ENCODE peak calls at places on chromosomes 1 and 21, in ten cellular contexts. One of them, this sample, is unnamed.
A peak's percentile ranks its signal among the peaks of the same experiment; 100 is the strongest.

GRCh38 chr21:28018741-28019669 is 973.7 kb downstream of the LTN1 start:
- DNase-seq in DND-41: peak; percentile 36
- DNase-seq in psoas muscle: peak; percentile 59
- DNase-seq in BE2C: peak; percentile 58
- DNase-seq in IMR-90: peak; percentile 5
- DNase-seq in tibial nerve: no peak
- DNase-seq in small intestine: peak; percentile 24
- DNase-seq in fibroblast of mammary gland: no peak
- DNase-seq in lower lobe of right lung: no peak
- DNase-seq in BJ: no peak
- DNase-seq in this sample: peak; percentile 64

GRCh38 chr1:234001817-234002216 is 97.3 kb downstream of the SLC35F3 start:
- DNase-seq in DND-41: no peak
- DNase-seq in psoas muscle: no peak
- DNase-seq in BE2C: no peak
- DNase-seq in IMR-90: no peak
- DNase-seq in tibial nerve: no peak
- DNase-seq in small intestine: no peak
- DNase-seq in fibroblast of mammary gland: no peak
- DNase-seq in lower lobe of right lung: no peak
- DNase-seq in BJ: no peak
- DNase-seq in this sample: no peak

GRCh38 chr1:983736-984475 is 2.0 kb upstream of the PERM1 start:
- DNase-seq in DND-41: peak; percentile 61
- DNase-seq in psoas muscle: peak; percentile 81
- DNase-seq in BE2C: peak; percentile 61
- DNase-seq in IMR-90: no peak
- DNase-seq in tibial nerve: no peak
- DNase-seq in small intestine: peak; percentile 20
- DNase-seq in fibroblast of mammary gland: no peak
- DNase-seq in lower lobe of right lung: no peak
- DNase-seq in BJ: no peak
- DNase-seq in this sample: peak; percentile 41

GRCh38 chr1:1230656-1231399 is 973 bp downstream of the SDF4 start:
- DNase-seq in DND-41: peak; percentile 41
- DNase-seq in psoas muscle: no peak
- DNase-seq in BE2C: no peak
- DNase-seq in IMR-90: peak; percentile 77
- DNase-seq in tibial nerve: no peak
- DNase-seq in small intestine: peak; percentile 94
- DNase-seq in fibroblast of mammary gland: peak; percentile 86
- DNase-seq in lower lobe of right lung: no peak
- DNase-seq in BJ: no peak
- DNase-seq in this sample: peak; percentile 60

GRCh38 chr1:30268923-30269666 is 454.3 kb downstream of the MATN1 start:
- DNase-seq in DND-41: no peak
- DNase-seq in psoas muscle: peak; percentile 26
- DNase-seq in BE2C: no peak
- DNase-seq in IMR-90: no peak
- DNase-seq in tibial nerve: no peak
- DNase-seq in small intestine: no peak
- DNase-seq in fibroblast of mammary gland: no peak
- DNase-seq in lower lobe of right lung: no peak
- DNase-seq in BJ: no peak
- DNase-seq in this sample: no peak

GRCh38 chr1:26692793-26693490 is 2.9 kb upstream of the ARID1A start:
- DNase-seq in DND-41: peak; percentile 98
- DNase-seq in psoas muscle: peak; percentile 96
- DNase-seq in BE2C: peak; percentile 86
- DNase-seq in IMR-90: peak; percentile 99
- DNase-seq in tibial nerve: peak; percentile 96
- DNase-seq in small intestine: peak; percentile 99
- DNase-seq in fibroblast of mammary gland: peak; percentile 98
- DNase-seq in lower lobe of right lung: peak; percentile 94
- DNase-seq in BJ: peak; percentile 89
- DNase-seq in this sample: peak; percentile 96

GRCh38 chr1:91806777-91807700 is 78.9 kb downstream of the TGFBR3 start:
- DNase-seq in DND-41: no peak
- DNase-seq in psoas muscle: no peak
- DNase-seq in BE2C: no peak
- DNase-seq in IMR-90: peak; percentile 30
- DNase-seq in tibial nerve: no peak
- DNase-seq in small intestine: no peak
- DNase-seq in fibroblast of mammary gland: peak; percentile 65
- DNase-seq in lower lobe of right lung: no peak
- DNase-seq in BJ: no peak
- DNase-seq in this sample: no peak

GRCh38 chr21:40671721-40672120 is 175.2 kb downstream of the DSCAM start:
- DNase-seq in DND-41: no peak
- DNase-seq in psoas muscle: no peak
- DNase-seq in BE2C: no peak
- DNase-seq in IMR-90: no peak
- DNase-seq in tibial nerve: no peak
- DNase-seq in small intestine: no peak
- DNase-seq in fibroblast of mammary gland: no peak
- DNase-seq in lower lobe of right lung: no peak
- DNase-seq in BJ: no peak
- DNase-seq in this sample: no peak

GRCh38 chr1:241136401-241136800 is 220.6 kb downstream of the RGS7 start:
- DNase-seq in DND-41: no peak
- DNase-seq in psoas muscle: no peak
- DNase-seq in BE2C: no peak
- DNase-seq in IMR-90: no peak
- DNase-seq in tibial nerve: no peak
- DNase-seq in small intestine: no peak
- DNase-seq in fibroblast of mammary gland: no peak
- DNase-seq in lower lobe of right lung: no peak
- DNase-seq in BJ: no peak
- DNase-seq in this sample: no peak

GRCh38 chr1:205077158-205077933 is 6.9 kb downstream of the TMEM81 start:
- DNase-seq in DND-41: no peak
- DNase-seq in psoas muscle: no peak
- DNase-seq in BE2C: no peak
- DNase-seq in IMR-90: no peak
- DNase-seq in tibial nerve: no peak
- DNase-seq in small intestine: no peak
- DNase-seq in fibroblast of mammary gland: no peak
- DNase-seq in lower lobe of right lung: no peak
- DNase-seq in BJ: no peak
- DNase-seq in this sample: no peak

GRCh38 chr21:38984568-38984967 is 178.8 kb downstream of the ETS2 start:
- DNase-seq in DND-41: peak; percentile 80
- DNase-seq in psoas muscle: no peak
- DNase-seq in BE2C: no peak
- DNase-seq in IMR-90: no peak
- DNase-seq in tibial nerve: no peak
- DNase-seq in small intestine: no peak
- DNase-seq in fibroblast of mammary gland: peak; percentile 75
- DNase-seq in lower lobe of right lung: no peak
- DNase-seq in BJ: no peak
- DNase-seq in this sample: no peak

GRCh38 chr1:226690460-226690982 is 48.6 kb downstream of the ITPKB start:
- DNase-seq in DND-41: no peak
- DNase-seq in psoas muscle: no peak
- DNase-seq in BE2C: peak; percentile 55
- DNase-seq in IMR-90: peak; percentile 54
- DNase-seq in tibial nerve: no peak
- DNase-seq in small intestine: no peak
- DNase-seq in fibroblast of mammary gland: no peak
- DNase-seq in lower lobe of right lung: no peak
- DNase-seq in BJ: no peak
- DNase-seq in this sample: no peak

GRCh38 chr1:163820748-163821147 is 499.0 kb downstream of the NUF2 start:
- DNase-seq in DND-41: no peak
- DNase-seq in psoas muscle: no peak
- DNase-seq in BE2C: no peak
- DNase-seq in IMR-90: no peak
- DNase-seq in tibial nerve: no peak
- DNase-seq in small intestine: no peak
- DNase-seq in fibroblast of mammary gland: peak; percentile 42
- DNase-seq in lower lobe of right lung: no peak
- DNase-seq in BJ: no peak
- DNase-seq in this sample: no peak

GRCh38 chr1:235972316-235973090 is 92.4 kb downstream of the NID1 start:
- DNase-seq in DND-41: no peak
- DNase-seq in psoas muscle: no peak
- DNase-seq in BE2C: no peak
- DNase-seq in IMR-90: peak; percentile 89
- DNase-seq in tibial nerve: no peak
- DNase-seq in small intestine: no peak
- DNase-seq in fibroblast of mammary gland: peak; percentile 91
- DNase-seq in lower lobe of right lung: no peak
- DNase-seq in BJ: peak; percentile 74
- DNase-seq in this sample: peak; percentile 35

GRCh38 chr1:30260318-30260717 is 463.1 kb downstream of the MATN1 start:
- DNase-seq in DND-41: no peak
- DNase-seq in psoas muscle: no peak
- DNase-seq in BE2C: no peak
- DNase-seq in IMR-90: no peak
- DNase-seq in tibial nerve: no peak
- DNase-seq in small intestine: no peak
- DNase-seq in fibroblast of mammary gland: no peak
- DNase-seq in lower lobe of right lung: no peak
- DNase-seq in BJ: no peak
- DNase-seq in this sample: no peak

GRCh38 chr21:33348728-33349127 is 24.0 kb downstream of the IFNAR1 start:
- DNase-seq in DND-41: no peak
- DNase-seq in psoas muscle: no peak
- DNase-seq in BE2C: no peak
- DNase-seq in IMR-90: no peak
- DNase-seq in tibial nerve: no peak
- DNase-seq in small intestine: no peak
- DNase-seq in fibroblast of mammary gland: no peak
- DNase-seq in lower lobe of right lung: no peak
- DNase-seq in BJ: no peak
- DNase-seq in this sample: no peak

GRCh38 chr1:1040004-1040991 is 20.4 kb downstream of the AGRN start:
- DNase-seq in DND-41: peak; percentile 84
- DNase-seq in psoas muscle: peak; percentile 84
- DNase-seq in BE2C: peak; percentile 90
- DNase-seq in IMR-90: peak; percentile 85
- DNase-seq in tibial nerve: peak; percentile 57
- DNase-seq in small intestine: peak; percentile 74
- DNase-seq in fibroblast of mammary gland: peak; percentile 59
- DNase-seq in lower lobe of right lung: peak; percentile 84
- DNase-seq in BJ: no peak
- DNase-seq in this sample: peak; percentile 49

GRCh38 chr1:32496127-32496526 is 31.3 kb downstream of the ZBTB8B start:
- DNase-seq in DND-41: no peak
- DNase-seq in psoas muscle: no peak
- DNase-seq in BE2C: no peak
- DNase-seq in IMR-90: peak; percentile 55
- DNase-seq in tibial nerve: no peak
- DNase-seq in small intestine: no peak
- DNase-seq in fibroblast of mammary gland: peak; percentile 67
- DNase-seq in lower lobe of right lung: no peak
- DNase-seq in BJ: no peak
- DNase-seq in this sample: peak; percentile 33
- H3K4me3 ChIP-seq in DND-41: no peak overlapping the region
- H3K4me3 ChIP-seq in psoas muscle: no peak overlapping the region
- H3K4me3 ChIP-seq in BE2C: no peak overlapping the region
- H3K4me3 ChIP-seq in IMR-90: peak overlapping the region; percentile 9
- H3K4me3 ChIP-seq in tibial nerve: no peak overlapping the region
- H3K4me3 ChIP-seq in small intestine: no peak overlapping the region
- H3K4me3 ChIP-seq in fibroblast of mammary gland: peak overlapping the region; percentile 4
- H3K4me3 ChIP-seq in lower lobe of right lung: no peak overlapping the region
- H3K4me3 ChIP-seq in BJ: no peak overlapping the region
- H3K4me3 ChIP-seq in this sample: peak overlapping the region; percentile 12

DNA sequence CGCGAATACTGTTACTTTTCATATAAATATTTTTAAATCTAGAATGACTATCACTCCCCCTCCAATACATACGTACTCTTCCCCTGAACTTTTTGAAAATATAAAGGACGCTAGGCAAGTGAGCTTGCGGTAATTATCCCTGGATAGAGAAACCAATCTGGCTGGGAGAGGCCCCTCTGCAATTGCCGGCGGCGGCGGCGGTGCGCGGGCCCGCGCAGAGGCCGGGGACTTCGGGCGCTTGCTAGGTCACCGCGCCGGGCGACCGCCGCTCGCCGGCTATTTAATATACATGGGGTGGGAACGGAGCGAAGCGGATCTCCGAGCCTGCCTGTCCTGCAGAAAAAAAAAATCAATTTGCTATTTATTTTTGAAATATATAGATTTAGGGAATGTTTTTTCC is 416.3 kb upstream of the ESRRG start:
- DNase-seq in DND-41: no peak
- DNase-seq in psoas muscle: no peak
- DNase-seq in BE2C: no peak
- DNase-seq in IMR-90: no peak
- DNase-seq in tibial nerve: no peak
- DNase-seq in small intestine: no peak
- DNase-seq in fibroblast of mammary gland: no peak
- DNase-seq in lower lobe of right lung: no peak
- DNase-seq in BJ: no peak
- DNase-seq in this sample: no peak
- H3K4me3 ChIP-seq in DND-41: no peak overlapping the region
- H3K4me3 ChIP-seq in psoas muscle: no peak overlapping the region
- H3K4me3 ChIP-seq in BE2C: no peak overlapping the region
- H3K4me3 ChIP-seq in IMR-90: no peak overlapping the region
- H3K4me3 ChIP-seq in tibial nerve: no peak overlapping the region
- H3K4me3 ChIP-seq in small intestine: no peak overlapping the region
- H3K4me3 ChIP-seq in fibroblast of mammary gland: no peak overlapping the region
- H3K4me3 ChIP-seq in lower lobe of right lung: no peak overlapping the region
- H3K4me3 ChIP-seq in BJ: no peak overlapping the region
- H3K4me3 ChIP-seq in this sample: no peak overlapping the region

DNA sequence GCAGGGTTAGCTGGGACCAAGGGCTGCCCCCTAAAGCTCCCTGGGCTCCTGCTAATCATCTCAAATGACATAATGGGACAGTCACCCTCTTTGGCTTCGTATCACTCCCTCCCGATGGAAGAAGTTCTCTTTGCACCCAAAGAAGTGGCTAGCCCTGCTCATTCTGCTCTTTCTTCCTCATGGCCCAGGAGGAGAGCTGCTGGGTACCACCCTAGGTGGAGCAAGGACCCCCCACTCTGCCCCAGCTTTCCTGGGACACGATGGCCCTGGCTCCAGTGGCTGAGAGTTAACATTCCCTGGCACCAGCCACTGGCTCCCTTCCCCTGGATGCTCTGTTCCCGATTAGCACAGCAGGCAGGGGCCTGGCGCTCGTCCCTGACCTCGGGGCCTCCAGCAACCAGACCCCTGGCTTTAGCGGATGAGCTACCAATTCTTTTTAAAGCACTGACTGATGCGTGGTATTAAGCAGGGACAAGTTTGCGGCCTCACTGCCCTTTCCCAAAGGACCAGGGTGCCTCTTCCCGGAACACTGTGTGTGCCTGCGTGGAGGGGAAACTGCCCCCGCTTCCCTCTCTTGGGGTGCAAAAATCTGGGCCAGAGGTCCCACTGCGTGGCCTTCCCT is 1.2 kb downstream of the MYOM3 start:
- DNase-seq in DND-41: no peak
- DNase-seq in psoas muscle: peak; percentile 95
- DNase-seq in BE2C: peak; percentile 44
- DNase-seq in IMR-90: no peak
- DNase-seq in tibial nerve: no peak
- DNase-seq in small intestine: no peak
- DNase-seq in fibroblast of mammary gland: no peak
- DNase-seq in lower lobe of right lung: peak; percentile 41
- DNase-seq in BJ: no peak
- DNase-seq in this sample: peak; percentile 56
- H3K4me3 ChIP-seq in DND-41: no peak overlapping the region
- H3K4me3 ChIP-seq in psoas muscle: peak overlapping the region; percentile 67
- H3K4me3 ChIP-seq in BE2C: no peak overlapping the region
- H3K4me3 ChIP-seq in IMR-90: no peak overlapping the region
- H3K4me3 ChIP-seq in tibial nerve: no peak overlapping the region
- H3K4me3 ChIP-seq in small intestine: no peak overlapping the region
- H3K4me3 ChIP-seq in fibroblast of mammary gland: no peak overlapping the region
- H3K4me3 ChIP-seq in lower lobe of right lung: no peak overlapping the region
- H3K4me3 ChIP-seq in BJ: no peak overlapping the region
- H3K4me3 ChIP-seq in this sample: no peak overlapping the region

GRCh38 chr1:6473974-6474814 is 8.2 kb upstream of the TNFRSF25 start:
- DNase-seq in DND-41: no peak
- DNase-seq in psoas muscle: no peak
- DNase-seq in BE2C: no peak
- DNase-seq in IMR-90: no peak
- DNase-seq in tibial nerve: no peak
- DNase-seq in small intestine: peak; percentile 55
- DNase-seq in fibroblast of mammary gland: no peak
- DNase-seq in lower lobe of right lung: peak; percentile 44
- DNase-seq in BJ: no peak
- DNase-seq in this sample: no peak
- H3K4me3 ChIP-seq in DND-41: no peak overlapping the region
- H3K4me3 ChIP-seq in psoas muscle: no peak overlapping the region
- H3K4me3 ChIP-seq in BE2C: no peak overlapping the region
- H3K4me3 ChIP-seq in IMR-90: no peak overlapping the region
- H3K4me3 ChIP-seq in tibial nerve: no peak overlapping the region
- H3K4me3 ChIP-seq in small intestine: no peak overlapping the region
- H3K4me3 ChIP-seq in fibroblast of mammary gland: no peak overlapping the region
- H3K4me3 ChIP-seq in lower lobe of right lung: no peak overlapping the region
- H3K4me3 ChIP-seq in BJ: no peak overlapping the region
- H3K4me3 ChIP-seq in this sample: no peak overlapping the region

This sample was measured in MG63.